ENCODE peak calls at places on chromosome 7, in six cellular contexts. P is brain microvascular endothelial cell, Q is renal cortical epithelial cell, S is occipital lobe, L is Daoy, I is EL. B is an unnamed sample.

GRCh38 chr7:47304727-47305719 is 276.9 kb downstream of the TNS3 start:
- DNase-seq in P (no peak), Q (no peak), S (no peak), L (no peak), I (no peak), B (no peak)

GRCh38 chr7:36198854-36199266 is 45.8 kb downstream of the EEPD1 start:
- DNase-seq in P (no peak), Q (peak), S (no peak), L (peak), I (peak), B (no peak)

GRCh38 chr7:142956951-142957623 is 5.1 kb downstream of the KEL start:
- DNase-seq in P (peak), Q (peak), S (no peak), L (peak), I (peak), B (no peak)

GRCh38 chr7:137476937-137477336 is 133.4 kb upstream of the PTN start:
- DNase-seq in P (peak), Q (peak), S (no peak), L (no peak), I (peak), B (peak)

GRCh38 chr7:77697535-77697831 is 1.2 kb downstream of the RSBN1L start:
- DNase-seq in P (no peak), Q (no peak), S (no peak), L (no peak), I (no peak), B (peak)

GRCh38 chr7:15305002-15305600 is 256.7 kb downstream of the AGMO start:
- DNase-seq in P (peak), Q (peak), S (peak), L (peak), I (peak), B (peak)

GRCh38 chr7:15692621-15693020 is 6.1 kb upstream of the MEOX2 start:
- DNase-seq in P (no peak), Q (no peak), S (no peak), L (no peak), I (no peak), B (no peak)

GRCh38 chr7:71695189-71695588 is 563.2 kb downstream of the GALNT17 start:
- DNase-seq in P (no peak), Q (no peak), S (no peak), L (no peak), I (no peak), B (no peak)

GRCh38 chr7:1555813-1556540 is at the start of gene TMEM184A:
- DNase-seq in P (no peak), Q (peak), S (no peak), L (peak), I (no peak), B (no peak)

GRCh38 chr7:42236266-42237161 is 495 bp downstream of the GLI3 start:
- DNase-seq in P (peak), Q (no peak), S (no peak), L (peak), I (peak), B (peak)

GRCh38 chr7:108455833-108456677 is at the start of gene NRCAM:
- DNase-seq in P (no peak), Q (peak), S (peak), L (peak), I (peak), B (peak)

GRCh38 chr7:12764355-12765000 is 77.0 kb downstream of the ARL4A start:
- DNase-seq in P (no peak), Q (no peak), S (no peak), L (no peak), I (no peak), B (no peak)

GRCh38 chr7:67602246-67602645 is 605.6 kb downstream of the TYW1 start:
- DNase-seq in P (no peak), Q (no peak), S (no peak), L (no peak), I (no peak), B (no peak)

GRCh38 chr7:18900236-18900635 is 217.2 kb downstream of the TWIST1 start:
- DNase-seq in P (no peak), Q (no peak), S (no peak), L (no peak), I (no peak), B (no peak)

GRCh38 chr7:19747740-19748339 is 25.6 kb downstream of the TMEM196 start:
- DNase-seq in P (peak), Q (peak), S (no peak), L (peak), I (peak), B (peak)

GRCh38 chr7:22782616-22783232 is 39.9 kb downstream of the TOMM7 start:
- DNase-seq in P (peak), Q (peak), S (no peak), L (peak), I (peak), B (peak)